ENCODE peak calls at places on chromosomes 7 and 10, in five cellular contexts. S, Z, R, N and G are unnamed samples.

GRCh38 chr7:122298618-122299017 is 5.9 kb downstream of the FEZF1 start:
- DNase-seq in S (no peak), Z (no peak), R (no peak), N (no peak), G (no peak)

GRCh38 chr10:14010083-14010551 is 320.6 kb downstream of the FRMD4A start:
- DNase-seq in N (no peak), Z (no peak), R (peak), S (no peak), G (peak)

GRCh38 chr10:87931836-87932230 is 68.4 kb downstream of the PTEN start:
- DNase-seq in Z (no peak), S (no peak), N (no peak), R (peak), G (no peak)

GRCh38 chr7:155972247-155972646 is 160.0 kb upstream of the SHH start:
- DNase-seq in Z (no peak), R (no peak), N (no peak), S (no peak), G (no peak)

GRCh38 chr10:14405076-14406065 is 74.6 kb upstream of the FRMD4A start:
- DNase-seq in Z (no peak), R (peak), N (no peak), S (peak), G (peak)

GRCh38 chr7:5679741-5680473 is 101.6 kb downstream of the RNF216 start:
- DNase-seq in Z (no peak), N (no peak), R (no peak), S (no peak), G (no peak)

GRCh38 chr7:30869794-30870491 is 41.7 kb upstream of the AQP1 start:
- DNase-seq in Z (no peak), R (no peak), S (no peak), N (no peak), G (peak)

GRCh38 chr10:56003555-56003954 is 357.5 kb downstream of the ZWINT start:
- DNase-seq in R (no peak), S (no peak), N (no peak), Z (no peak), G (no peak)

GRCh38 chr10:72697711-72698110 is 5.8 kb downstream of the MCU start:
- DNase-seq in Z (no peak), N (no peak), S (no peak), R (peak), G (peak)

GRCh38 chr10:35998036-35998435 is 355.9 kb upstream of the FZD8 start:
- DNase-seq in R (no peak), S (no peak), N (no peak), Z (no peak), G (peak)

GRCh38 chr10:111113961-111114830 is 37.4 kb downstream of the ADRA2A start:
- DNase-seq in Z (no peak), N (no peak), R (peak), S (peak), G (peak)

GRCh38 chr10:90087197-90088007 is 386.0 kb downstream of the KIF20B start:
- DNase-seq in Z (no peak), N (no peak), R (peak), S (no peak), G (no peak)

GRCh38 chr7:130430841-130431713 is 9.7 kb downstream of the CEP41 start:
- DNase-seq in N (no peak), S (no peak), R (peak), Z (no peak), G (peak)

GRCh38 chr10:109875151-109875568 is 48.2 kb downstream of the XPNPEP1 start:
- DNase-seq in R (no peak), S (peak), Z (no peak), N (no peak), G (no peak)

GRCh38 chr7:85829817-85830432 is 643.1 kb upstream of the SEMA3D start:
- DNase-seq in R (peak), S (no peak), N (no peak), Z (no peak), G (peak)